ENCODE peak calls at places on chromosomes 1 and 21, in eight cellular contexts. One of them, this sample, is unnamed.

GRCh38 chr1:25727026-25727818 is 72.8 kb upstream of the SELENON start:
- DNase-seq in epithelial cell of esophagus: no peak
- DNase-seq in D341Med: no peak
- DNase-seq in NCI-H1105: no peak
- DNase-seq in C1 segment of cervical spinal cord: no peak
- DNase-seq in GM23248: no peak
- DNase-seq in HTR-8/SVneo: no peak
- DNase-seq in AG08395: no peak
- DNase-seq in this sample: peak

GRCh38 chr1:27637052-27637451 is 2.1 kb upstream of the FGR start:
- DNase-seq in epithelial cell of esophagus: peak
- DNase-seq in D341Med: no peak
- DNase-seq in NCI-H1105: no peak
- DNase-seq in C1 segment of cervical spinal cord: no peak
- DNase-seq in GM23248: peak
- DNase-seq in HTR-8/SVneo: no peak
- DNase-seq in AG08395: no peak
- DNase-seq in this sample: peak

GRCh38 chr1:171800342-171800741 is 18.9 kb downstream of the METTL13 start:
- DNase-seq in epithelial cell of esophagus: no peak
- DNase-seq in D341Med: no peak
- DNase-seq in NCI-H1105: no peak
- DNase-seq in C1 segment of cervical spinal cord: no peak
- DNase-seq in GM23248: peak
- DNase-seq in HTR-8/SVneo: no peak
- DNase-seq in AG08395: no peak
- DNase-seq in this sample: no peak

GRCh38 chr1:160636547-160636946 is 10.3 kb downstream of the SLAMF1 start:
- DNase-seq in epithelial cell of esophagus: no peak
- DNase-seq in D341Med: no peak
- DNase-seq in NCI-H1105: no peak
- DNase-seq in C1 segment of cervical spinal cord: no peak
- DNase-seq in GM23248: no peak
- DNase-seq in HTR-8/SVneo: no peak
- DNase-seq in AG08395: no peak
- DNase-seq in this sample: no peak

GRCh38 chr21:45504516-45505415 is 37.5 kb downstream of the SLC19A1 start:
- DNase-seq in epithelial cell of esophagus: no peak
- DNase-seq in D341Med: no peak
- DNase-seq in NCI-H1105: no peak
- DNase-seq in C1 segment of cervical spinal cord: no peak
- DNase-seq in GM23248: no peak
- DNase-seq in HTR-8/SVneo: no peak
- DNase-seq in AG08395: no peak
- DNase-seq in this sample: peak

GRCh38 chr1:225877570-225877969 is 4.6 kb downstream of the TMEM63A start:
- DNase-seq in epithelial cell of esophagus: no peak
- DNase-seq in D341Med: peak
- DNase-seq in NCI-H1105: no peak
- DNase-seq in C1 segment of cervical spinal cord: peak
- DNase-seq in GM23248: peak
- DNase-seq in HTR-8/SVneo: peak
- DNase-seq in AG08395: peak
- DNase-seq in this sample: no peak

GRCh38 chr1:42379794-42380616 is 587 bp upstream of the RIMKLA start:
- DNase-seq in epithelial cell of esophagus: peak
- DNase-seq in D341Med: no peak
- DNase-seq in NCI-H1105: peak
- DNase-seq in C1 segment of cervical spinal cord: peak
- DNase-seq in GM23248: peak
- DNase-seq in HTR-8/SVneo: peak
- DNase-seq in AG08395: peak
- DNase-seq in this sample: no peak

GRCh38 chr1:63590161-63590560 is 3.0 kb upstream of the PGM1 start:
- DNase-seq in epithelial cell of esophagus: no peak
- DNase-seq in D341Med: no peak
- DNase-seq in NCI-H1105: no peak
- DNase-seq in C1 segment of cervical spinal cord: no peak
- DNase-seq in GM23248: no peak
- DNase-seq in HTR-8/SVneo: no peak
- DNase-seq in AG08395: no peak
- DNase-seq in this sample: no peak

GRCh38 chr1:31144442-31144841 is 78.9 kb upstream of the PUM1 start:
- DNase-seq in epithelial cell of esophagus: no peak
- DNase-seq in D341Med: no peak
- DNase-seq in NCI-H1105: no peak
- DNase-seq in C1 segment of cervical spinal cord: no peak
- DNase-seq in GM23248: no peak
- DNase-seq in HTR-8/SVneo: no peak
- DNase-seq in AG08395: no peak
- DNase-seq in this sample: no peak

GRCh38 chr1:27009601-27010197 is 3.0 kb downstream of the TENT5B start:
- DNase-seq in epithelial cell of esophagus: peak
- DNase-seq in D341Med: no peak
- DNase-seq in NCI-H1105: no peak
- DNase-seq in C1 segment of cervical spinal cord: no peak
- DNase-seq in GM23248: peak
- DNase-seq in HTR-8/SVneo: no peak
- DNase-seq in AG08395: no peak
- DNase-seq in this sample: no peak

GRCh38 chr1:119001181-119002018 is 13.3 kb upstream of the TBX15 start:
- DNase-seq in epithelial cell of esophagus: no peak
- DNase-seq in D341Med: no peak
- DNase-seq in NCI-H1105: no peak
- DNase-seq in C1 segment of cervical spinal cord: no peak
- DNase-seq in GM23248: peak
- DNase-seq in HTR-8/SVneo: no peak
- DNase-seq in AG08395: peak
- DNase-seq in this sample: no peak

GRCh38 chr1:84174051-84174556 is 30.0 kb downstream of the PRKACB start:
- DNase-seq in epithelial cell of esophagus: peak
- DNase-seq in D341Med: no peak
- DNase-seq in NCI-H1105: no peak
- DNase-seq in C1 segment of cervical spinal cord: no peak
- DNase-seq in GM23248: peak
- DNase-seq in HTR-8/SVneo: peak
- DNase-seq in AG08395: peak
- DNase-seq in this sample: no peak

GRCh38 chr1:28163496-28164120 is 12.9 kb downstream of the PTAFR start:
- DNase-seq in epithelial cell of esophagus: no peak
- DNase-seq in D341Med: no peak
- DNase-seq in NCI-H1105: no peak
- DNase-seq in C1 segment of cervical spinal cord: no peak
- DNase-seq in GM23248: no peak
- DNase-seq in HTR-8/SVneo: no peak
- DNase-seq in AG08395: no peak
- DNase-seq in this sample: no peak

GRCh38 chr1:110055493-110056283 is 14.8 kb downstream of the ALX3 start:
- DNase-seq in epithelial cell of esophagus: no peak
- DNase-seq in D341Med: no peak
- DNase-seq in NCI-H1105: no peak
- DNase-seq in C1 segment of cervical spinal cord: no peak
- DNase-seq in GM23248: peak
- DNase-seq in HTR-8/SVneo: no peak
- DNase-seq in AG08395: peak
- DNase-seq in this sample: no peak

GRCh38 chr1:38608202-38608864 is 251.2 kb downstream of the RRAGC start:
- DNase-seq in epithelial cell of esophagus: no peak
- DNase-seq in D341Med: peak
- DNase-seq in NCI-H1105: no peak
- DNase-seq in C1 segment of cervical spinal cord: no peak
- DNase-seq in GM23248: peak
- DNase-seq in HTR-8/SVneo: peak
- DNase-seq in AG08395: no peak
- DNase-seq in this sample: no peak

GRCh38 chr1:12343823-12344487 is 114.1 kb downstream of the VPS13D start:
- DNase-seq in epithelial cell of esophagus: no peak
- DNase-seq in D341Med: no peak
- DNase-seq in NCI-H1105: no peak
- DNase-seq in C1 segment of cervical spinal cord: no peak
- DNase-seq in GM23248: no peak
- DNase-seq in HTR-8/SVneo: no peak
- DNase-seq in AG08395: no peak
- DNase-seq in this sample: no peak

GRCh38 chr1:67214420-67215174 is 48.3 kb downstream of the IL23R start:
- DNase-seq in epithelial cell of esophagus: peak
- DNase-seq in D341Med: no peak
- DNase-seq in NCI-H1105: peak
- DNase-seq in C1 segment of cervical spinal cord: no peak
- DNase-seq in GM23248: peak
- DNase-seq in HTR-8/SVneo: no peak
- DNase-seq in AG08395: peak
- DNase-seq in this sample: no peak

GRCh38 chr1:166300767-166301166 is 134.0 kb upstream of the FAM78B start:
- DNase-seq in epithelial cell of esophagus: no peak
- DNase-seq in D341Med: no peak
- DNase-seq in NCI-H1105: no peak
- DNase-seq in C1 segment of cervical spinal cord: no peak
- DNase-seq in GM23248: no peak
- DNase-seq in HTR-8/SVneo: no peak
- DNase-seq in AG08395: no peak
- DNase-seq in this sample: no peak

GRCh38 chr1:25051504-25051903 is 121.4 kb upstream of the RUNX3 start:
- DNase-seq in epithelial cell of esophagus: no peak
- DNase-seq in D341Med: no peak
- DNase-seq in NCI-H1105: no peak
- DNase-seq in C1 segment of cervical spinal cord: no peak
- DNase-seq in GM23248: no peak
- DNase-seq in HTR-8/SVneo: no peak
- DNase-seq in AG08395: no peak
- DNase-seq in this sample: no peak

GRCh38 chr1:182608850-182609610 is 4.8 kb upstream of the RGS16 start:
- DNase-seq in epithelial cell of esophagus: peak
- DNase-seq in D341Med: no peak
- DNase-seq in NCI-H1105: no peak
- DNase-seq in C1 segment of cervical spinal cord: no peak
- DNase-seq in GM23248: peak
- DNase-seq in HTR-8/SVneo: no peak
- DNase-seq in AG08395: peak
- DNase-seq in this sample: no peak

This sample was measured in cardiac septum.